ENCODE peak calls at places on chromosome 9, in four cellular contexts. Y is activated gamma-delta T cell treated with Interleukin-2 at 50 U/mL for 16 hours, I is ovary, N is AG08395. E is an unnamed sample.

GRCh38 chr9:36306481-36307306 is 48.4 kb upstream of the GNE start:
- DNase-seq in Y (no peak), I (no peak), N (no peak), E (no peak)

GRCh38 chr9:101162231-101162630 is 133.7 kb downstream of the PLPPR1 start:
- DNase-seq in Y (no peak), I (no peak), N (no peak), E (no peak)

GRCh38 chr9:114908796-114909448 is 21.5 kb downstream of the TNFSF8 start:
- DNase-seq in Y (no peak), I (no peak), N (no peak), E (no peak)

GRCh38 chr9:75200892-75201470 is 112.7 kb downstream of the OSTF1 start:
- DNase-seq in Y (no peak), I (no peak), N (peak), E (no peak)

GRCh38 chr9:121893787-121894186 is 199.3 kb downstream of the TTLL11 start:
- DNase-seq in Y (no peak), I (no peak), N (no peak), E (no peak)

GRCh38 chr9:100170556-100170955 is 71.5 kb downstream of the INVS start:
- DNase-seq in Y (no peak), I (no peak), N (peak), E (no peak)

GRCh38 chr9:98430535-98430934 is 175.1 kb upstream of the TBC1D2 start:
- DNase-seq in Y (no peak), I (no peak), N (peak), E (no peak)

GRCh38 chr9:126373241-126373640 is 46.6 kb downstream of the MVB12B start:
- DNase-seq in Y (no peak), I (no peak), N (peak), E (no peak)

GRCh38 chr9:105994970-105995369 is 300.6 kb downstream of the TMEM38B start:
- DNase-seq in Y (no peak), I (no peak), N (no peak), E (no peak)

GRCh38 chr9:124491049-124491975 is 15.9 kb downstream of the NR5A1 start:
- DNase-seq in Y (no peak), I (no peak), N (no peak), E (no peak)

GRCh38 chr9:112203536-112203935 is 28.4 kb upstream of the SUSD1 start:
- DNase-seq in Y (no peak), I (no peak), N (no peak), E (no peak)

GRCh38 chr9:98117984-98118639 is 910 bp downstream of the TRIM14 start:
- DNase-seq in Y (peak), I (no peak), N (peak), E (no peak)

GRCh38 chr9:19416143-19416542 is 7.3 kb downstream of the ACER2 start:
- DNase-seq in Y (no peak), I (no peak), N (peak), E (no peak)

GRCh38 chr9:28758346-28758745 is 1185.1 kb upstream of the C9orf72 start:
- DNase-seq in Y (no peak), I (no peak), N (no peak), E (no peak)

GRCh38 chr9:33800886-33801285 is 5.5 kb downstream of the PRSS3 start:
- DNase-seq in Y (no peak), I (no peak), N (no peak), E (no peak)